ENCODE peak calls at places on chromosome 11, in five cellular contexts. K is dermis blood vessel endothelial cell; S is MM.1S; H is SW 1271; F is stimulated activated CD4-positive, alpha-beta T cell treated with anti-CD3 and anti-CD28 coated beads, Interleukin-1b, Interleukin-23, amount 100 ng/mL, for 24 hours. Y is an unnamed sample.

GRCh38 chr11:67435031-67435726 is 2.3 kb downstream of the PTPRCAP start:
- DNase-seq in K (no peak), S (no peak), H (no peak), F (no peak), Y (no peak)

GRCh38 chr11:133830931-133831907 is 14.1 kb downstream of the SPATA19 start:
- DNase-seq in K (no peak), S (no peak), H (no peak), F (no peak), Y (no peak)

GRCh38 chr11:36213050-36213840 is 76.0 kb downstream of the COMMD9 start:
- DNase-seq in K (no peak), S (no peak), H (no peak), F (no peak), Y (no peak)

GRCh38 chr11:13955971-13956421 is 6.5 kb upstream of the SPON1 start:
- DNase-seq in K (peak; percentile 83), S (peak; percentile 73), H (peak; percentile 38), F (no peak), Y (peak; percentile 74)

GRCh38 chr11:40054631-40055030 is 1404.8 kb downstream of the LRRC4C start:
- DNase-seq in K (no peak), S (no peak), H (no peak), F (no peak), Y (no peak)

GRCh38 chr11:117662255-117662654 is 134.8 kb downstream of the DSCAML1 start:
- DNase-seq in K (no peak), S (no peak), H (no peak), F (no peak), Y (no peak)

GRCh38 chr11:104000798-104001197 is 35.6 kb upstream of the DDI1 start:
- DNase-seq in K (no peak), S (no peak), H (no peak), F (no peak), Y (no peak)

GRCh38 chr11:10246991-10247390 is 47.0 kb downstream of the SBF2 start:
- DNase-seq in K (no peak), S (no peak), H (no peak), F (no peak), Y (no peak)

GRCh38 chr11:87263979-87264378 is 226.2 kb downstream of the TMEM135 start:
- DNase-seq in K (no peak), S (no peak), H (no peak), F (no peak), Y (no peak)

GRCh38 chr11:46450846-46451470 is 59.4 kb upstream of the CHRM4 start:
- DNase-seq in K (peak; percentile 47), S (no peak), H (no peak), F (no peak), Y (no peak)

GRCh38 chr11:128467610-128468041 is 119.7 kb downstream of the ETS1 start:
- DNase-seq in K (peak; percentile 71), S (no peak), H (peak; percentile 88), F (no peak), Y (peak; percentile 55)

GRCh38 chr11:70314730-70315129 is 44.2 kb downstream of the PPFIA1 start:
- DNase-seq in K (peak; percentile 66), S (no peak), H (no peak), F (no peak), Y (no peak)

GRCh38 chr11:123135863-123136446 is 59.1 kb downstream of the CLMP start:
- DNase-seq in K (no peak), S (no peak), H (no peak), F (no peak), Y (no peak)

GRCh38 chr11:4092031-4092430 is 2.6 kb upstream of the RRM1 start:
- DNase-seq in K (no peak), S (peak; percentile 34), H (no peak), F (no peak), Y (no peak)

GRCh38 chr11:69509846-69510390 is 28.5 kb downstream of the LINC01488 start:
- DNase-seq in K (no peak), S (no peak), H (no peak), F (no peak), Y (no peak)

GRCh38 chr11:810040-810567 is 337 bp downstream of the RPLP2 start:
- DNase-seq in K (no peak), S (no peak), H (no peak), F (no peak), Y (no peak)

GRCh38 chr11:126547161-126547560 is 191.7 kb downstream of the ST3GAL4 start:
- DNase-seq in K (no peak), S (no peak), H (peak; percentile 33), F (no peak), Y (no peak)

GRCh38 chr11:132844956-132845355 is 687.3 kb downstream of the OPCML start:
- DNase-seq in K (no peak), S (no peak), H (no peak), F (no peak), Y (no peak)

GRCh38 chr11:61610905-61611304 is 30.0 kb upstream of the SYT7 start:
- DNase-seq in K (no peak), S (no peak), H (no peak), F (no peak), Y (no peak)

GRCh38 chr11:125085301-125086081 is 22.4 kb downstream of the SLC37A2 start:
- DNase-seq in K (no peak), S (no peak), H (no peak), F (no peak), Y (no peak)

GRCh38 chr11:72041364-72042058 is 38.8 kb downstream of the NUMA1 start:
- DNase-seq in K (peak; percentile 75), S (peak; percentile 33), H (peak; percentile 69), F (no peak), Y (peak; percentile 41)

GRCh38 chr11:16857186-16857585 is 118.7 kb downstream of the C11orf58 start:
- DNase-seq in K (no peak), S (no peak), H (no peak), F (no peak), Y (no peak)

GRCh38 chr11:132734217-132734616 is 798.1 kb downstream of the OPCML start:
- DNase-seq in K (no peak), S (no peak), H (no peak), F (no peak), Y (no peak)

GRCh38 chr11:12983331-12983730 is 25.8 kb upstream of the RASSF10 start:
- DNase-seq in K (no peak), S (no peak), H (no peak), F (no peak), Y (no peak)

GRCh38 chr11:79236541-79236971 is 204.3 kb downstream of the TENM4 start:
- DNase-seq in K (no peak), S (no peak), H (no peak), F (no peak), Y (no peak)

GRCh38 chr11:76321820-76322524 is 59.0 kb downstream of the THAP12 start:
- DNase-seq in K (no peak), S (no peak), H (no peak), F (no peak), Y (no peak)

GRCh38 chr11:72773291-72773690 is 20.6 kb downstream of the STARD10 start:
- DNase-seq in K (peak; percentile 39), S (no peak), H (no peak), F (no peak), Y (no peak)

GRCh38 chr11:1310772-1311468 is 1.5 kb upstream of the TOLLIP start:
- DNase-seq in K (no peak), S (no peak), H (no peak), F (no peak), Y (no peak)